ENCODE peak calls at places on chromosomes 4 and X, in four cellular contexts. E is heart left ventricle, L is colonic mucosa, T is IMR-90. J is an unnamed sample.

GRCh38 chr4:161799687-161800086 is 364.1 kb downstream of the FSTL5 start:
- DNase-seq in E (no peak), L (no peak), T (peak), J (no peak)

GRCh38 chr4:159121371-159121770 is 18.5 kb downstream of the RAPGEF2 start:
- DNase-seq in E (no peak), L (no peak), T (no peak), J (no peak)

GRCh38 chr4:118770741-118771187 is 65.2 kb downstream of the SEC24D start:
- DNase-seq in E (no peak), L (no peak), T (peak), J (no peak)

GRCh38 chr4:6110681-6111353 is 89.5 kb downstream of the JAKMIP1 start:
- DNase-seq in E (no peak), L (no peak), T (no peak), J (peak)

GRCh38 chr4:137065306-137065705 is 467.0 kb downstream of the PCDH18 start:
- DNase-seq in E (no peak), L (no peak), T (peak), J (no peak)

GRCh38 chr4:101349346-101350064 is 2.2 kb upstream of the PPP3CA start:
- DNase-seq in E (peak), L (peak), T (no peak), J (no peak)

GRCh38 chrX:48938721-48939416 is 18.5 kb downstream of the OTUD5 start:
- DNase-seq in E (no peak), L (no peak), T (no peak), J (no peak)

GRCh38 chr4:119135721-119136121 is at the start of gene MYOZ2:
- DNase-seq in E (no peak), L (no peak), T (peak), J (no peak)

GRCh38 chr4:154686838-154687237 is 57.0 kb upstream of the LRAT start:
- DNase-seq in E (no peak), L (no peak), T (no peak), J (no peak)

GRCh38 chrX:2962346-2962745 is 33.2 kb upstream of the ARSD start:
- DNase-seq in E (no peak), L (peak), T (no peak), J (no peak)

GRCh38 chrX:68077378-68077777 is 355.9 kb downstream of the OPHN1 start:
- DNase-seq in E (no peak), L (no peak), T (no peak), J (no peak)

GRCh38 chr4:56410247-56410646 is 23.0 kb upstream of the AASDH start:
- DNase-seq in E (no peak), L (peak), T (peak), J (no peak)

GRCh38 chr4:180542445-180543100 is 1700.6 kb upstream of the TENM3 start:
- DNase-seq in E (no peak), L (no peak), T (peak), J (no peak)

GRCh38 chr4:148017801-148018200 is 285.9 kb downstream of the ARHGAP10 start:
- DNase-seq in E (no peak), L (no peak), T (no peak), J (no peak)

GRCh38 chr4:152590179-152591031 is 54.5 kb upstream of the FBXW7 start:
- DNase-seq in E (no peak), L (no peak), T (peak), J (no peak)

GRCh38 chr4:87166296-87166854 is 54.0 kb downstream of the KLHL8 start:
- DNase-seq in E (no peak), L (no peak), T (no peak), J (no peak)

GRCh38 chr4:1775731-1776500 is 17.2 kb upstream of the FGFR3 start:
- DNase-seq in E (no peak), L (no peak), T (no peak), J (no peak)

GRCh38 chr4:96093057-96093456 is 253.2 kb downstream of the PDHA2 start:
- DNase-seq in E (no peak), L (peak), T (no peak), J (no peak)

GRCh38 chr4:181612240-181612639 is 631.0 kb upstream of the TENM3 start:
- DNase-seq in E (no peak), L (no peak), T (no peak), J (no peak)

GRCh38 chr4:26909369-26909768 is 48.7 kb downstream of the STIM2 start:
- DNase-seq in E (no peak), L (no peak), T (peak), J (no peak)

GRCh38 chrX:68808686-68809357 is 20.0 kb upstream of the EFNB1 start:
- DNase-seq in E (no peak), L (no peak), T (no peak), J (no peak)

GRCh38 chr4:25928956-25929336 is 14.9 kb downstream of the SMIM20 start:
- DNase-seq in E (no peak), L (no peak), T (peak), J (no peak)

GRCh38 chr4:139734875-139735380 is 69.3 kb downstream of the MGST2 start:
- DNase-seq in E (peak), L (peak), T (peak), J (peak)

GRCh38 chrX:71106427-71106826 is at the start of gene CXorf65:
- DNase-seq in E (no peak), L (no peak), T (no peak), J (no peak)
- H3K27ac ChIP-seq in E (no peak), L (no peak), T (no peak), J (no peak)

DNA sequence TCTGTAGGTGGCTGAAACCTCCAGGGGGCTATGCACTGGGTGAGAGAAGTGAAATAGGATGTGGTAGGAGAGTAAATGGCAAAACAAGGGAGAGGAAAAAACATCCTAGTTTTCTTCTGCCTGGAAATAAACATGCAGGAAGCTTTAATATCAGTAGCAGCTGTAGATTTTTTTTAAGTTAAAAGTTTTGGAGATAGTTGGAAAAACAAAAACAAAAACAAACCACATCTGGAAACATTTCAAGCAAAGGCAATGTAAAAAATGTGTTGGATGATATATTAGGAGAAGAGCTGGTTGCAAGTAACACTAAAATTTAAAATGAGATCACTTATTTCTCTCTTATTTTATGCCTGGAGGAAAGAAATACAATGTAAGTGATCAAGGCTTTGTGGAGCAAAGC is 388.0 kb downstream of the SPRY1 start:
- DNase-seq in E (no peak), L (no peak), T (no peak), J (no peak)
- TF ChIP-seq CTCF in E (no peak), L (no peak), T (no peak), J (no peak)

GRCh38 chrX:40106677-40107290 is 9.0 kb upstream of the BCOR start:
- DNase-seq in E (no peak), L (no peak), T (no peak), J (no peak)
- H3K27ac ChIP-seq in E (peak), L (peak), T (peak), J (peak)

GRCh38 chr4:188780028-188780427 is 640.8 kb downstream of the TRIML1 start:
- DNase-seq in E (no peak), L (no peak), T (no peak), J (no peak)
- TF ChIP-seq CTCF in E (no peak), L (no peak), T (no peak), J (no peak)

DNA sequence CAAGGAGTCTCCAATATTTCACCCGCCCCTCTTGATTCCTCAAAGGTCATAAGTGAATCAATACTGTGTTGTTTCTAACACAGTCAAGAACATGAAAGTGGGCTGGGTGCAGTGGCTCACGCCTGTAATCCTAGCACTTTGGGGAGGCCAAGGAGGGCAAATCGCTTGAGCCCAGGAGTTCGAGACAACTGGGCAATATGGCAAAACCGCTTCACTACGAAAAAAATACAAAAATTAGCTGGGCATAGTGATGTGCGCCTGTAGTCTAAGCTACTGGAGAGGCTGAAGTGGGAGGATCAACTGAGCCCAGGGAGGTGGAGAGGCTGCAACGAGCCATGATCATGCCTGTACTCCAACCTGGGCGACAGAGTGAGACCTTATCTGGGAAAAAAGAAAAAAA is 3.4 kb downstream of the ACSL1 start:
- DNase-seq in E (no peak), L (no peak), T (no peak), J (no peak)
- H3K27ac ChIP-seq in E (peak), L (no peak), T (no peak), J (no peak)

GRCh38 chrX:101362757-101363156 is 14.2 kb upstream of the TIMM8A start:
- DNase-seq in E (no peak), L (no peak), T (no peak), J (no peak)

GRCh38 chrX:101362116-101362515 is 13.6 kb upstream of the TIMM8A start:
- DNase-seq in E (no peak), L (no peak), T (no peak), J (no peak)

GRCh38 chrX:101359966-101360365 is 11.4 kb upstream of the TIMM8A start:
- DNase-seq in E (no peak), L (no peak), T (peak), J (no peak)

GRCh38 chrX:101357166-101357795 is 8.7 kb upstream of the TIMM8A start:
- DNase-seq in E (no peak), L (no peak), T (peak), J (no peak)
- TF ChIP-seq CTCF in E (no peak), L (no peak), T (peak), J (no peak)

J was measured in coronary artery.